ENCODE peak calls at places on chromosome 5, in seven cellular contexts. V is GM04504, H is ureter, K is WTC11, M is astrocyte of the spinal cord, Y is foreskin fibroblast, A is Caki2. I is an unnamed sample.

GRCh38 chr5:66247176-66247960 is 103.3 kb downstream of the SREK1 start:
- DNase-seq in V (peak; percentile 17), H (no peak), K (no peak), M (peak; percentile 67), Y (peak; percentile 49), A (no peak), I (no peak)

GRCh38 chr5:27906911-27907590 is 868.7 kb upstream of the CDH9 start:
- DNase-seq in V (no peak), H (no peak), K (no peak), M (peak; percentile 32), Y (no peak), A (peak; percentile 12), I (no peak)

GRCh38 chr5:174837919-174838902 is 113.8 kb downstream of the MSX2 start:
- DNase-seq in V (peak; percentile 51), H (no peak), K (peak; percentile 54), M (peak; percentile 23), Y (peak; percentile 86), A (peak; percentile 86), I (no peak)

GRCh38 chr5:169767938-169768337 is 130.9 kb downstream of the DOCK2 start:
- DNase-seq in V (no peak), H (no peak), K (no peak), M (no peak), Y (no peak), A (no peak), I (no peak)

GRCh38 chr5:140151719-140152609 is 23.0 kb upstream of the CYSTM1 start:
- DNase-seq in V (no peak), H (peak; percentile 69), K (no peak), M (no peak), Y (no peak), A (no peak), I (peak; percentile 58)

GRCh38 chr5:170467000-170467707 is 36.7 kb upstream of the KCNIP1 start:
- DNase-seq in V (peak; percentile 69), H (no peak), K (no peak), M (peak; percentile 85), Y (peak; percentile 88), A (peak; percentile 69), I (no peak)

GRCh38 chr5:106397700-106398099 is 1273.0 kb downstream of the EFNA5 start:
- DNase-seq in V (peak; percentile 82), H (no peak), K (no peak), M (peak; percentile 97), Y (peak; percentile 94), A (peak; percentile 72), I (no peak)

GRCh38 chr5:77638763-77639451 is 394 bp upstream of the OTP start:
- DNase-seq in V (no peak), H (no peak), K (peak; percentile 88), M (no peak), Y (no peak), A (no peak), I (no peak)

GRCh38 chr5:133565993-133566392 is 46.3 kb downstream of the FSTL4 start:
- DNase-seq in V (peak; percentile 3), H (no peak), K (peak; percentile 56), M (peak; percentile 11), Y (peak; percentile 3), A (peak; percentile 16), I (no peak)

GRCh38 chr5:39948867-39949468 is 524.2 kb upstream of the DAB2 start:
- DNase-seq in V (peak; percentile 31), H (peak; percentile 52), K (peak; percentile 14), M (peak; percentile 82), Y (peak; percentile 34), A (peak; percentile 46), I (peak; percentile 68)

GRCh38 chr5:88732181-88732633 is 150.8 kb downstream of the MEF2C start:
- DNase-seq in V (peak; percentile 25), H (no peak), K (no peak), M (peak; percentile 83), Y (peak; percentile 24), A (peak; percentile 33), I (no peak)

GRCh38 chr5:177983763-177984564 is 12.1 kb downstream of the PROP1 start:
- DNase-seq in V (no peak), H (no peak), K (peak; percentile 34), M (no peak), Y (no peak), A (no peak), I (no peak)

GRCh38 chr5:76607353-76607871 is 15.8 kb downstream of the F2RL2 start:
- DNase-seq in V (no peak), H (no peak), K (no peak), M (peak; percentile 76), Y (no peak), A (no peak), I (no peak)

GRCh38 chr5:145543968-145544367 is 291.2 kb downstream of the PRELID2 start:
- DNase-seq in V (no peak), H (no peak), K (no peak), M (no peak), Y (no peak), A (no peak), I (no peak)

GRCh38 chr5:55918097-55919035 is 67.2 kb downstream of the IL31RA start:
- DNase-seq in V (no peak), H (no peak), K (no peak), M (no peak), Y (no peak), A (peak; percentile 57), I (no peak)

GRCh38 chr5:127409923-127410675 is 107.3 kb upstream of the PRRC1 start:
- DNase-seq in V (no peak), H (no peak), K (no peak), M (no peak), Y (no peak), A (no peak), I (no peak)

GRCh38 chr5:133967715-133968056 is 739 bp downstream of the C5orf15 start:
- DNase-seq in V (no peak), H (no peak), K (no peak), M (peak; percentile 45), Y (no peak), A (peak; percentile 44), I (no peak)

GRCh38 chr5:177312649-177313181 is 1.0 kb upstream of the MXD3 start:
- DNase-seq in V (no peak), H (no peak), K (peak; percentile 55), M (peak; percentile 20), Y (no peak), A (peak; percentile 83), I (peak; percentile 29)

GRCh38 chr5:174293481-174293880 is 248.0 kb downstream of the NSG2 start:
- DNase-seq in V (no peak), H (no peak), K (no peak), M (no peak), Y (no peak), A (no peak), I (no peak)

GRCh38 chr5:27158775-27159174 is 120.4 kb upstream of the CDH9 start:
- DNase-seq in V (no peak), H (no peak), K (no peak), M (no peak), Y (no peak), A (no peak), I (no peak)

GRCh38 chr5:136084698-136085097 is 47.9 kb upstream of the SMAD5 start:
- DNase-seq in V (no peak), H (peak; percentile 53), K (no peak), M (no peak), Y (no peak), A (no peak), I (peak; percentile 7)

I was measured in NCI-H345.